ENCODE peak calls at places on chromosomes 5 and 9, in five cellular contexts. I, Z, H, G and A are unnamed samples. For H3K36me3, the result is how much of the 10 kb centered on the place peaks cover.

GRCh38 chr5:10685103-10685502 is 75.9 kb downstream of the DAP start:
- ATAC-seq in Z (no peak), H (no peak), G (no peak), I (no peak), A (no peak)

GRCh38 chr9:105531530-105531929 is 26.4 kb upstream of the FKTN start:
- ATAC-seq in G (no peak), I (no peak), H (no peak), Z (no peak), A (no peak)

GRCh38 chr5:77282337-77283027 is 72.0 kb downstream of the PDE8B start:
- ATAC-seq in I (peak), G (peak), Z (no peak), H (peak), A (peak)

GRCh38 chr9:111356567-111357244 is 26.7 kb upstream of the OR2K2 start:
- ATAC-seq in I (peak), Z (no peak), H (peak), G (peak), A (no peak)

GRCh38 chr5:107739661-107740060 is 68.9 kb upstream of the EFNA5 start:
- ATAC-seq in I (no peak), H (no peak), G (no peak), Z (no peak), A (no peak)

GRCh38 chr5:146103594-146103993 is 1.8 kb downstream of the PLAC8L1 start:
- ATAC-seq in Z (no peak), H (no peak), I (peak), G (no peak), A (no peak)

GRCh38 chr5:6525910-6526309 is 77.3 kb downstream of the UBE2QL1 start:
- ATAC-seq in H (no peak), G (peak), I (peak), Z (no peak), A (no peak)

GRCh38 chr9:120362446-120362845 is 217.5 kb downstream of the CDK5RAP2 start:
- ATAC-seq in I (no peak), Z (no peak), H (no peak), G (no peak), A (no peak)

GRCh38 chr5:77431286-77431685 is 60.8 kb downstream of the WDR41 start:
- ATAC-seq in I (no peak), Z (no peak), H (no peak), G (no peak), A (no peak)

GRCh38 chr5:177509991-177510566 is 453 bp upstream of the DOK3 start:
- ATAC-seq in I (no peak), Z (peak), H (peak), G (peak), A (no peak)

GRCh38 chr5:119386945-119387344 is 31.1 kb downstream of the TNFAIP8 start:
- ATAC-seq in G (no peak), H (no peak), Z (no peak), I (peak), A (no peak)

GRCh38 chr9:34759432-34760134 is 49.6 kb upstream of the CCL21 start:
- ATAC-seq in Z (no peak), H (no peak), G (no peak), I (peak), A (no peak)

GRCh38 chr9:136012651-136013050 is 51.5 kb upstream of the UBAC1 start:
- ATAC-seq in G (peak), H (no peak), I (no peak), Z (no peak), A (no peak)

GRCh38 chr5:91306497-91306896 is 76.6 kb downstream of the ARRDC3 start:
- ATAC-seq in G (no peak), I (peak), Z (no peak), H (no peak), A (no peak)

DNA sequence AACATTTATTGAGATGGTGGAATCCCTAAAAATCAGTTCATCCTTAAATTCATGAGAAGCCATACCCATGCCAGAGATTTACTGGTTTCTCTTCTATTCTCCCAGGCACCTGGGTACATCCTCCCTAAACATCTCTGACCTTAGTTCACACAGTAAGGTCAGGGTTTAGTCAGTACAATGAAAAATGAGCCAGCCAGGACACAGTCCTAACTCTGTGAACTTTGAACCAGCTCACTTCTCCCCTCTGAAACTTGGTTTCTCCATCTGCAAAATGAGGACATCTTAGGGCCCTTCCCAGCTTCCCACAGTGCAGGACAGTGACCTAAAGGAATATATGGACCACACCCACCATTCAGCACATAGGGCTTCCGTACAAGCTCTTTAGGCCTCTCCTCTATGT is 1.9 kb downstream of the NOP16 start:
- ATAC-seq in I (no peak), H (no peak), Z (no peak), G (no peak), A (no peak)
- H3K36me3 ChIP-seq in I (half or more), H (under half), Z (under half), G (under half), A (under half)

GRCh38 chr5:95797301-95797700 is 25.2 kb downstream of the GLRX start:
- ATAC-seq in G (no peak), H (no peak), I (no peak), Z (no peak), A (no peak)

GRCh38 chr5:95800553-95800952 is 22.0 kb downstream of the GLRX start:
- ATAC-seq in G (no peak), H (no peak), Z (no peak), I (no peak), A (no peak)

GRCh38 chr5:95799181-95799835 is 23.2 kb downstream of the GLRX start:
- ATAC-seq in H (no peak), I (no peak), G (no peak), Z (no peak), A (no peak)

GRCh38 chr5:95798545-95798944 is 24.0 kb downstream of the GLRX start:
- ATAC-seq in G (no peak), Z (no peak), I (no peak), H (no peak), A (no peak)

GRCh38 chr5:95798048-95798447 is 24.5 kb downstream of the GLRX start:
- ATAC-seq in Z (no peak), I (no peak), H (no peak), G (no peak), A (no peak)
- H3K36me3 ChIP-seq in Z (under half), I (under half), H (under half), G (under half), A (under half)

DNA sequence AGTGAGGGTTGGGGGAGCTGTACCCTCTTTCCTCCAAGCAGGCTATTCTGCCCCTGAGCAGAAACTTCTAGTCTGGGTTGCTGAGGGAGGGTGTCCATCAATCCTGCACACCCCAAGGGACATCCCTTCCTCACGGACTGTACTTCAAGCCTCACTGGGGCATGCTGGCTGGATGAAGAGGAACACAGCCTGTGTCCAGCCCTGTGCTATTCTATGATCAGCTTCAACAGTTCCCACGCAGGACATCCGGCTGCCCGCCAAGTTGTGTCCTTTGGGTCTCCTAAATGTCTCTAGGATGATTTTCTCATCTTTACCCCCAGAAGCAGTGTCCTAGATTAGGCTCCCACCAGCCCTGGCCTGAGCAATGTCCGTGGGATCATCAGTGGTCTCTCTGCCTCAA is 68.1 kb downstream of the CRB2 start:
- ATAC-seq in H (no peak), I (peak), G (no peak), Z (no peak), A (no peak)
- H3K36me3 ChIP-seq in H (under half), I (under half), G (under half), Z (under half), A (half or more)

GRCh38 chr5:8376478-8376877 is 507.5 kb downstream of the MTRR start:
- ATAC-seq in G (no peak), Z (no peak), I (no peak), H (no peak), A (no peak)
- H3K36me3 ChIP-seq in G (under half), Z (under half), I (under half), H (under half), A (under half)

DNA sequence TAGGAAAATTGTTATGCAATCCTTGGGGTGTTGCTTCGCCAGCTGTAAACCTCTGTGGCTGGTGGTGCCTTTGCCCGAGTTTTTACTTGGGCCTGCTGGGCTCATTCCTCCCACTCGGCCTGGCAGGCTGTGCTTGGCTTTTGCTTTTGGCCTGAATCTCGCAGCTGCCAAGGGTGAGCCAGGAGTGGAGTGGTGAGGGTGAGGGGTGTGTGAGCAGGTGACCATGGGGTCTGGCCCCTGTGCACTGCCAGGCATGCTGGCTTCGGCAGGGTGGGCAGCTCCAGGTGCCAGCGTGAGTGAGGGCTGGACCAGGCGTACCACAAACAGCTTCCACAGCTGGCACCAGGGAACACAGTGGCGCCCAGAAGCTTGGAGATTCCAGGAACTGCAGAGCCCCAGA is 12.6 kb upstream of the DHFR start:
- ATAC-seq in H (peak), Z (no peak), I (peak), G (no peak), A (no peak)
- H3K36me3 ChIP-seq in H (half or more), Z (under half), I (half or more), G (under half), A (under half)

GRCh38 chr9:131528186-131528585 is 2.9 kb downstream of the UCK1 start:
- ATAC-seq in Z (no peak), H (no peak), G (no peak), I (no peak), A (no peak)
- H3K36me3 ChIP-seq in Z (under half), H (half or more), G (under half), I (half or more), A (half or more)

GRCh38 chr5:143568105-143568504 is 164.6 kb upstream of the NR3C1 start:
- ATAC-seq in G (no peak), H (no peak), Z (no peak), I (no peak), A (no peak)

GRCh38 chr5:143570989-143571388 is 167.5 kb upstream of the NR3C1 start:
- ATAC-seq in H (no peak), Z (no peak), I (no peak), G (no peak), A (no peak)

GRCh38 chr5:143569213-143569663 is 165.8 kb upstream of the NR3C1 start:
- ATAC-seq in Z (no peak), G (no peak), H (peak), I (no peak), A (no peak)

GRCh38 chr5:143572270-143572669 is 168.8 kb upstream of the NR3C1 start:
- ATAC-seq in Z (no peak), H (no peak), G (no peak), I (no peak), A (no peak)

DNA sequence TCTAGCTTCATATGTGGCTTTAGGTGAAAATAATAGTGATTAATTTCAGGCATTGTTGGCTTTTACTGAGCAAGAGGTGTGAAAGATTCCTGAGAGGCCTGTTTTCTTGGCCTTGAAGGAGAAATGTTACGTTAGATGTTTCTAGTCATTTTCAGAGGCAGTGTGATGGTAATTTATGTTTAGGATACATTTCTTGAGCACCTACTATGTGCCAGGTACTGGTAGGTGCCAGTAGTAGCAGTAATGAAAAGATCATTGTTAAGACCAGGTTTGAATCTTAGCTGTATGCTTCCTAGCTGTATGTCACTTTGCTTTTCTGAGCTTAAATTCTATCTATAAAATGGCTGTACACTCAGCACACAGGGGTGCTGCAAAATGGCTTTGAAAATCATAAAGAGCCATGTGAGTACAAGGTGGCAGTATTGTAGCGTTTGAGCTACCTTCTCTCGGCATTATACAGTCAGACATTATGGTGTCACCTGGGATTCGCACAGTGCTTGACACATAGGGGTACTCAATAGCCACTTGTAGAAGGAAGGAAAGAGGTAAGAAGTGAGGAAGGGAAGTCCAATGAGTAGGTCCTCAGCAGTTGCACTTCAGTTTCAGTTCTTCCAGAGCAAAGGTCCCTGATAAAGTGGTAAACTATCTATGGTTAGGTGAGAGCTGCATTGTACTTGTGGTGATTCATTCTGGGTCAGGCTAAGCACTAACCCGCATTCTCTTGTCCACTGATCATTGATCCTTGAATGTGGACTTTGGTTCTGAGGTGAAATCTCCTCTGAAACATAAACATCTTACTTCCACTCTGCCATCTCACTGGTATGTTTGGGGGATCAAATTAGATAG is 166.5 kb upstream of the NR3C1 start:
- ATAC-seq in G (no peak), H (no peak), Z (no peak), I (no peak), A (no peak)
- H3K36me3 ChIP-seq in G (under half), H (under half), Z (under half), I (under half), A (under half)

DNA sequence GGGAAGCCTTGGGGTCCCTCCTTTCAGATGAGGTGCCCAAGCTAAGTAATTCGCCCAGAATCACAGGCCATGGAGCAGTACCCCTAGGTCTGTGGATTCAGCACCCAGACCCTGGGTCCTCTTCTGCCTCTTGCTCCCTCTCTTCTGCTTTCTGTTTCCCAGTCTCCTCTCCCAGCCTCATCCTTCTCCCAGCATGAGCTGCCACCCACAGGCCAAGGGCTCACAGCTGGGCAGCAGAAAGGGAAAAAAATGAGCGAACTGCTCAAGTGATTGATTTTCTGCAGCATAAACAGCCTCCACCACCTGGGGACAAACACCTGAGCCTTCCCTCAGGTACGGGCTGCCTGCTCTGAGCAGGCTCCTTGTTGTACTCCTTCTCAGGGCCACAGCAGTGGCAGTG is 113.9 kb upstream of the SAP30L start:
- ATAC-seq in Z (no peak), H (no peak), I (no peak), G (peak), A (no peak)
- H3K36me3 ChIP-seq in Z (under half), H (under half), I (under half), G (under half), A (under half)